ENCODE peak calls at places on chromosome 20, in eight cellular contexts. T is IMR-90, O is HepG2, W is SK-N-SH, E is GM12878, H is A549, Y is K562, V is H1. B is an unnamed sample.

GRCh38 chr20:50693001-50693400 is 1.7 kb upstream of the RIPOR3 start:
- DNase-seq in E (no peak), O (no peak), H (no peak), Y (no peak), T (no peak), V (no peak), W (no peak), B (no peak)

GRCh38 chr20:46173652-46174468 is 55.7 kb downstream of the CD40 start:
- DNase-seq in Y (no peak), T (no peak), E (no peak), V (no peak), O (no peak), H (no peak), W (no peak), B (peak)

GRCh38 chr20:62641749-62642665 is at the start of gene SLCO4A1:
- DNase-seq in W (peak), Y (peak), T (peak), O (peak), E (no peak), H (peak), V (peak), B (peak)

GRCh38 chr20:63500902-63501817 is 2.3 kb upstream of the EEF1A2 start:
- DNase-seq in V (peak), Y (no peak), E (no peak), O (no peak), W (no peak), T (no peak), H (no peak), B (no peak)

GRCh38 chr20:805713-806112 is 27.8 kb upstream of the FAM110A start:
- DNase-seq in H (peak), E (no peak), Y (no peak), V (no peak), T (peak), W (no peak), O (no peak), B (no peak)

GRCh38 chr20:34311118-34312023 is 8.2 kb upstream of the AHCY start:
- DNase-seq in H (peak), W (no peak), T (no peak), V (peak), O (peak), E (no peak), Y (no peak), B (peak)

GRCh38 chr20:35768731-35769664 is 2.8 kb upstream of the PHF20 start:
- DNase-seq in Y (peak), O (peak), W (peak), E (peak), T (peak), V (peak), H (peak), B (peak)

GRCh38 chr20:3042621-3043020 is 801 bp upstream of the GNRH2 start:
- DNase-seq in Y (no peak), H (no peak), V (no peak), E (no peak), W (no peak), T (no peak), O (no peak), B (no peak)

GRCh38 chr20:40506567-40506966 is 182.5 kb downstream of the MAFB start:
- DNase-seq in T (peak), H (peak), Y (peak), O (peak), E (no peak), W (no peak), V (no peak), B (no peak)

GRCh38 chr20:14580426-14581074 is 243.1 kb upstream of the FLRT3 start:
- DNase-seq in O (no peak), W (no peak), E (no peak), H (peak), T (no peak), V (no peak), Y (no peak), B (no peak)

GRCh38 chr20:34953960-34954359 is 1.6 kb downstream of the GSS start:
- DNase-seq in V (no peak), Y (no peak), E (no peak), O (no peak), W (no peak), T (no peak), H (no peak), B (no peak)

DNA sequence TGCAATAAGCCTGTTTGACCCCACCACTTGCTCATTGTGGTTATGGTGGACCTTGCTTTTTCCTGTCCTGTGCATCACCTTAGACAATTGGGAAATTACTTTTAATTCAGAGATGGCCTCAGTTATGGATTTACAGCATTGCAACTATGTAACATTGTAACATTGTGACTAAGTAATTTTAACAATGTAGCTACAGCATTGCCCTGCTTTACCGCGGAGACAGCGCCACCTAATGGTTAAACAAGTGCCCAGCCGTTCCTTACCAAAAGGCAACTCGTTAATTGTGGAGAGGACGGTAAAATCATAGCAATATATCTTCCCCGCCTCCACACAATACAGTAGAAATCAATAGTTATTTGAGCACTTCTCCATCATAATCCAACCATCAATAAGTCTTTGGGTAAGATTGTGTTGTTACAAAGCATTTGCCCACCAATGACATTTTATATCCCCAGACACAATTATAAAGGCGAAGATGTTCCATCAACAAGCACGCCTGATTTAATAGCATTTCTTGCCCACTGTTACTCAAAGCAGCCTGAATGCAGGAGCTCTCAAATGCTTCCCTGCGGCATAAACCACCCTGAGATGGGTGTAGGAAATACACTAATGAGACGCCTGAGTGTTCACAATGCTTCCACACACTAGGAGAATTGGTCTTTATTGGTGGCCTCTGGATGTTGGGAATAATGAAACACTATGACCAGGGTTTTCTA is 93.7 kb downstream of the PROKR2 start:
- DNase-seq in Y (peak), H (peak), W (no peak), O (peak), T (peak), V (peak), E (peak), B (peak)
- TF ChIP-seq USF2 in Y (no peak), H (no peak), W (no peak), O (no peak), T (no peak), V (no peak), E (no peak), B (no peak)

GRCh38 chr20:59809630-59810375 is 123.6 kb downstream of the SYCP2 start:
- DNase-seq in T (no peak), W (peak), V (no peak), Y (no peak), H (no peak), O (no peak), E (no peak), B (no peak)

GRCh38 chr20:59805786-59806577 is 127.5 kb downstream of the SYCP2 start:
- DNase-seq in V (peak), E (no peak), O (no peak), T (no peak), W (peak), Y (no peak), H (no peak), B (no peak)

GRCh38 chr20:59808729-59809381 is 124.6 kb downstream of the SYCP2 start:
- DNase-seq in Y (no peak), E (no peak), W (peak), O (no peak), V (peak), T (no peak), H (no peak), B (no peak)

GRCh38 chr20:59806578-59806975 is 126.9 kb downstream of the SYCP2 start:
- DNase-seq in T (no peak), H (no peak), W (peak), E (no peak), O (no peak), Y (no peak), V (no peak), B (no peak)

DNA sequence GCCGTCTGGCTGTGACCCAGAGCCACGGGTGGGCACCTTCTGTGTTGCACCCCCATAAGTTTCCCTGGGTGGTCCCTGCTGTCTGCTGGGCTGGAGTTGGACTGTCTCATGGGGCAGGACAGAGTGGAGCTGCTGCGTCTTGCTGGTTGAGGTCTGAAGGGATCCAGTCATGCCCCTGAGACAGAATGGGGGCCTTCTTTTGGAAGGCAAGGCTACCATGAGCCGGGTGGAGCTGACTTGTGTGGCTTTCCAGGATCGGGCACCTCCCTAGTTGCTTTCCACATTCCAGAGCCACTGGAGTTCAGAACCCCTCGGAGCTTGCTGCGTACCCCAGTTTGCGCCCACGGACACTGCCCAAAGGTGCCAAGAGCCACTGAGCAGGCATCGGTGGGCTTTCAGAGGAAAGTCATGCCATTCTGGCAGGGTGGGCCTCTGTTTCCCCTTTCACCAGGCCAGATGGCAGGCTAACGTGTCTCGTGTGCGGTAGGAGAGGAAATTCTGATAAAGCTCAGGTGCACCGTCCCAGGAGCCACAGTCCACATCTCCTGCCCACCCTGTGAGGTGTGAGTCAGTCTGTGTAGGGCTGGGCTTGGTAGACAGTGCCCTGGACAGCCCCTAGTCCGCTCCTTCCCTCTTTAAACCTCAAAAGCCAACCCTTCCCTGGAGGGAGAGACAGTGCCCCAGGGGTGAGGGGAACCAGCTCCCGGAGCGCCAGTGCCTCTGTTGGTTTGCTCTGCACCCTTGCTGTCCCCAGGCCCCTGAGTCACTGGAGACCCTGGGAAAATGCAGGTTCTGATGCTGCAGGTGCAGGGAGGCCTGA is 125.3 kb downstream of the SYCP2 start:
- DNase-seq in O (no peak), E (no peak), T (no peak), Y (no peak), H (no peak), W (peak), V (no peak), B (no peak)
- TF ChIP-seq USF2 in O (no peak), E (no peak), T (no peak), Y (no peak), H (no peak), W (no peak), V (no peak), B (no peak)

GRCh38 chr20:47316776-47317126 is 39.7 kb downstream of the ZMYND8 start:
- DNase-seq in W (no peak), Y (no peak), V (no peak), E (no peak), H (no peak), O (no peak), T (no peak), B (no peak)

GRCh38 chr20:47318596-47319516 is 37.6 kb downstream of the ZMYND8 start:
- DNase-seq in H (peak), T (peak), O (peak), V (peak), E (no peak), Y (peak), W (peak), B (peak)

GRCh38 chr20:47319517-47320252 is 36.8 kb downstream of the ZMYND8 start:
- DNase-seq in H (no peak), T (peak), W (no peak), O (no peak), V (peak), Y (no peak), E (no peak), B (peak)

GRCh38 chr20:47317127-47317895 is 39.2 kb downstream of the ZMYND8 start:
- DNase-seq in T (peak), H (peak), O (peak), V (no peak), Y (peak), W (no peak), E (no peak), B (peak)

DNA sequence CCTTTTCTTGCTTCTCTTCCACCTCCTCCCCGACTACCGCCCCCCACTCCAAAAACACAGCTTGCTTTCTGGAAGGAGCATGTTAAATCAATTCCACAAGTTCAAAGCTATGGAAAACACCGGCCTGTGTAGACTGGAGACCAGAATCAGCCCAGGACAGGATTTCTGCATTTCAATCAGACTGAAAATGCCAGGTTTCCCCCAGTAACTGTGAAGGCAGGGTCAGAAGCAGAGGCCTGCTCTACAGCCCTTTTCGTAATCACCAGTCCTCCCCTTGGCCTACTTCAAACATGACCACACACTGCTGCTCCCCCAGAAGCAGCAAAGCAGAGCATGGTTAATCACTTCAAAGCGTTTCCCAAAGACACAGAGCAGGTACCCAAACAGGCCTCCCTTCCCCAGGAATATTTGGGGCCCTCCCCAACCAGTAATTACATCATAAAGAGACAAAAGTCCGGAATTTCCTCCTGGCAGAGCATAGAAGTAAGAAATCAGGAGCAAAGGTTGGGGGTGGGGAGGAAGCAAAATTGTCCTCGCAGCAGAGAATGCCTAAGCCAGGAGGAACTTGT is 38.4 kb downstream of the ZMYND8 start:
- DNase-seq in E (no peak), O (peak), H (peak), T (peak), V (peak), Y (peak), W (no peak), B (peak)
- TF ChIP-seq USF2 in E (no peak), O (no peak), H (no peak), T (no peak), V (no peak), Y (no peak), W (no peak), B (no peak)

GRCh38 chr20:12207875-12208274 is 290.2 kb downstream of the BTBD3 start:
- DNase-seq in H (peak), V (peak), W (peak), E (no peak), Y (no peak), T (peak), O (peak), B (peak)
- TF ChIP-seq USF2 in H (no peak), V (no peak), W (no peak), E (no peak), Y (no peak), T (no peak), O (no peak), B (no peak)

DNA sequence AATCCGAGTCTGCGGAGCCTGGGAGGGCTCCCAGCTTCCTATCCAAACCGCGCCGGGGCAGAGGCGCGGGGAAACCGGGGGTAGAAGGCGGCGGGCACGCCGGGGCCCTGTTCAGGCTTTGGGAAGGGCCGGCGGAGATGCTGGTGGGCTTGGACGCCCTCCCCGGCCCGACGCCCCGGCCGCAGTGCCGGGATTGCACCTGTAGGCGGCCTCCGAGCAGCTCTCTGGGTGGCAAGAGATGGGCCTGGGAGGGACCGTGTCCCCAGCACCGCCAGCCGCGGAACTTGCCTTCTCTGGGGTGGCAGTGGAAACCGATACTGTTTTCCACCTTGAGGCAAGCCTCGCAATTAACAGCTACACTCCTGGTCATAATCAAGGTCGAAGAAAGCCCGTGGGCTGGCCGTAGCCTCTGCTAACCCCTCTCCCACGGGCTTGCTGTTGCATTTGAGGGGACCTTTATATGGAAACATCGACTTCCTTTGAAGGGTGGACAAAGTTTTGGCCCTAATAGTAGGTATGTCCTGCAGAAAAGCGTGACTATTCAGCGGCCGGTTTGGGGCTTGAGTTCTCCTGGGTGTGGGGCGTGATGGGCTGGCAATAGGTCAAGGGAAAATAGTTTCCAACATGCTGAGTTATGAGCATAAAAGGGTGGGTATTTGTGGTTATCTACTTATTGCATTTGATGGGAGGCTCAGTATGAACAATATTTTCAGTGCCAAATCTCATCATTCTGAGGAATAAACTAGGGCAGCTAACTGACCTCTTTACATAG is 1.1 kb upstream of the JAG1 start:
- DNase-seq in O (peak), W (peak), T (peak), Y (peak), H (peak), E (no peak), V (peak), B (peak)
- TF ChIP-seq USF2 in O (no peak), W (no peak), T (no peak), Y (no peak), H (no peak), E (no peak), V (no peak), B (no peak)

GRCh38 chr20:48324744-48325143 is 503.1 kb downstream of the PREX1 start:
- DNase-seq in Y (no peak), T (no peak), H (no peak), W (no peak), V (no peak), O (no peak), E (no peak), B (no peak)

GRCh38 chr20:48329216-48329615 is 498.6 kb downstream of the PREX1 start:
- DNase-seq in O (no peak), E (no peak), Y (no peak), W (no peak), T (no peak), V (no peak), H (no peak), B (no peak)

GRCh38 chr20:48325656-48326433 is 502.0 kb downstream of the PREX1 start:
- DNase-seq in O (no peak), E (no peak), H (no peak), T (no peak), W (no peak), V (no peak), Y (no peak), B (no peak)

GRCh38 chr20:48326434-48326691 is 501.4 kb downstream of the PREX1 start:
- DNase-seq in O (no peak), V (no peak), Y (no peak), T (no peak), E (no peak), H (no peak), W (no peak), B (no peak)

GRCh38 chr20:48326868-48327267 is 500.9 kb downstream of the PREX1 start:
- DNase-seq in V (no peak), W (no peak), E (no peak), H (no peak), Y (no peak), T (no peak), O (no peak), B (no peak)
- TF ChIP-seq USF2 in V (no peak), W (no peak), E (no peak), H (no peak), Y (no peak), T (no peak), O (no peak), B (peak)

GRCh38 chr20:49039854-49040253 is 6.3 kb upstream of the CSE1L start:
- DNase-seq in H (no peak), E (no peak), Y (no peak), W (no peak), T (no peak), O (no peak), V (no peak), B (no peak)

GRCh38 chr20:49046087-49046900 is at the start of gene CSE1L:
- DNase-seq in W (peak), V (peak), Y (peak), H (peak), T (peak), O (peak), E (peak), B (peak)

GRCh38 chr20:49045440-49046086 is 549 bp upstream of the CSE1L start:
- DNase-seq in V (no peak), T (peak), O (peak), W (peak), E (no peak), Y (no peak), H (no peak), B (peak)

GRCh38 chr20:49037962-49038387 is 8.1 kb upstream of the CSE1L start:
- DNase-seq in O (no peak), V (no peak), E (no peak), Y (peak), T (peak), W (no peak), H (no peak), B (no peak)

GRCh38 chr20:49043000-49043399 is 3.1 kb upstream of the CSE1L start:
- DNase-seq in T (no peak), W (no peak), Y (no peak), V (no peak), O (no peak), H (no peak), E (no peak), B (no peak)
- TF ChIP-seq USF2 in T (no peak), W (no peak), Y (no peak), V (no peak), O (no peak), H (no peak), E (no peak), B (no peak)

GRCh38 chr20:32315885-32316284 is 38.4 kb downstream of the KIF3B start:
- DNase-seq in T (no peak), H (no peak), Y (no peak), W (no peak), V (no peak), O (no peak), E (no peak), B (no peak)
- TF ChIP-seq USF2 in T (no peak), H (no peak), Y (no peak), W (no peak), V (no peak), O (no peak), E (no peak), B (no peak)

B was measured in WTC11.